ENCODE peak calls at places on chromosomes 11 and 22, in four cellular contexts. M is H4, V is cardiac fibroblast, T is germinal center. R is an unnamed sample.

GRCh38 chr22:23903328-23903971 is 9.3 kb downstream of the MIF start:
- DNase-seq in M (no peak), V (no peak), T (no peak), R (no peak)

GRCh38 chr22:46573781-46574437 is 36.5 kb upstream of the CELSR1 start:
- DNase-seq in M (no peak), T (no peak), V (no peak), R (no peak)

GRCh38 chr11:121652982-121653381 is 200.2 kb upstream of the SORL1-AS1 start:
- DNase-seq in T (no peak), V (peak), M (no peak), R (no peak)

GRCh38 chr11:111395749-111396148 is 16.7 kb upstream of the POU2AF1 start:
- DNase-seq in T (no peak), V (no peak), M (no peak), R (no peak)

GRCh38 chr11:2593393-2593950 is 106.3 kb downstream of the KCNQ1OT1 start:
- DNase-seq in V (no peak), T (no peak), M (peak), R (no peak)

GRCh38 chr11:14542384-14542783 is 22.2 kb upstream of the PSMA1 start:
- DNase-seq in T (no peak), M (no peak), V (no peak), R (no peak)

GRCh38 chr11:95231126-95231880 is at the start of gene SESN3:
- DNase-seq in M (peak), V (peak), T (peak), R (peak)

GRCh38 chr22:37079668-37080171 is 28.2 kb downstream of the KCTD17 start:
- DNase-seq in M (no peak), V (peak), T (peak), R (no peak)

GRCh38 chr11:64802370-64803162 is 448 bp downstream of the MAP4K2 start:
- DNase-seq in V (no peak), T (peak), M (no peak), R (no peak)

GRCh38 chr22:49909476-49910205 is 8.6 kb downstream of the ALG12 start:
- DNase-seq in M (no peak), T (no peak), V (no peak), R (no peak)

GRCh38 chr22:50102946-50103345 is 13.1 kb downstream of the MOV10L1 start:
- DNase-seq in M (no peak), T (peak), V (no peak), R (no peak)

GRCh38 chr11:98107736-98108135 is 913.0 kb upstream of the CNTN5 start:
- DNase-seq in M (no peak), V (peak), T (no peak), R (peak)

GRCh38 chr22:25514436-25514835 is 50.0 kb upstream of the GRK3 start:
- DNase-seq in M (peak), V (no peak), T (no peak), R (no peak)

GRCh38 chr11:115504279-115505158 is at the start of gene CADM1:
- DNase-seq in T (peak), V (peak), M (peak), R (peak)

GRCh38 chr22:33923660-33924246 is 3.5 kb upstream of the LARGE1 start:
- DNase-seq in T (peak), M (peak), V (peak), R (peak)

GRCh38 chr22:27108425-27109114 is 451.2 kb downstream of the MIAT start:
- DNase-seq in T (no peak), V (peak), M (no peak), R (no peak)

GRCh38 chr11:72738199-72739141 is 13.7 kb downstream of the ARAP1 start:
- DNase-seq in M (no peak), T (peak), V (peak), R (no peak)

GRCh38 chr11:111379500-111380136 is 543 bp upstream of the POU2AF1 start:
- DNase-seq in V (no peak), M (no peak), T (peak), R (no peak)

GRCh38 chr11:9601041-9601875 is 27.8 kb downstream of the WEE1 start:
- DNase-seq in T (peak), M (peak), V (peak), R (no peak)

GRCh38 chr22:36351921-36352774 is 35.6 kb downstream of the MYH9 start:
- DNase-seq in M (peak), T (no peak), V (peak), R (no peak)

GRCh38 chr11:7154881-7155344 is 66.1 kb downstream of the RBMXL2 start:
- DNase-seq in M (peak), V (no peak), T (no peak), R (no peak)

GRCh38 chr22:41992496-41992895 is 6.1 kb upstream of the WBP2NL start:
- DNase-seq in V (no peak), T (no peak), M (no peak), R (no peak)

GRCh38 chr22:49027122-49027670 is 800.5 kb downstream of the BRD1 start:
- DNase-seq in T (no peak), M (no peak), V (no peak), R (no peak)

GRCh38 chr11:46294365-46295309 is 17.2 kb downstream of the CREB3L1 start:
- DNase-seq in V (peak), T (no peak), M (peak), R (no peak)

GRCh38 chr22:19941365-19942070 is at the start of the genes COMT and TXNRD2:
- DNase-seq in M (no peak), T (peak), V (peak), R (peak)

GRCh38 chr11:102806296-102806695 is 8.3 kb upstream of the MMP1 start:
- DNase-seq in V (peak), T (no peak), M (no peak), R (peak)